ENCODE peak calls at places on chromosomes 13 and 19, in nine cellular contexts. One of them, this sample, is unnamed.

GRCh38 chr13:104289400-104289799 is 1223.2 kb upstream of the SLC10A2 start:
- DNase-seq in effector CD4-positive, alpha-beta T cell: no peak
- DNase-seq in OCI-LY7: no peak
- DNase-seq in left colon: no peak
- DNase-seq in omental fat pad: no peak
- DNase-seq in central memory CD4-positive, alpha-beta T cell: no peak
- DNase-seq in Calu3: no peak
- DNase-seq in A172: no peak
- DNase-seq in psoas muscle: no peak
- DNase-seq in this sample: no peak

GRCh38 chr13:20294497-20294896 is 62.4 kb upstream of the GJB6 start:
- DNase-seq in effector CD4-positive, alpha-beta T cell: no peak
- DNase-seq in OCI-LY7: no peak
- DNase-seq in left colon: no peak
- DNase-seq in omental fat pad: no peak
- DNase-seq in central memory CD4-positive, alpha-beta T cell: no peak
- DNase-seq in Calu3: no peak
- DNase-seq in A172: no peak
- DNase-seq in psoas muscle: no peak
- DNase-seq in this sample: no peak

GRCh38 chr19:1171755-1172352 is 2.2 kb downstream of the SBNO2 start:
- DNase-seq in effector CD4-positive, alpha-beta T cell: no peak
- DNase-seq in OCI-LY7: no peak
- DNase-seq in left colon: no peak
- DNase-seq in omental fat pad: no peak
- DNase-seq in central memory CD4-positive, alpha-beta T cell: no peak
- DNase-seq in Calu3: no peak
- DNase-seq in A172: no peak
- DNase-seq in psoas muscle: peak
- DNase-seq in this sample: no peak

GRCh38 chr13:76837811-76838210 is 48.4 kb downstream of the KCTD12 start:
- DNase-seq in effector CD4-positive, alpha-beta T cell: no peak
- DNase-seq in OCI-LY7: no peak
- DNase-seq in left colon: no peak
- DNase-seq in omental fat pad: no peak
- DNase-seq in central memory CD4-positive, alpha-beta T cell: no peak
- DNase-seq in Calu3: no peak
- DNase-seq in A172: no peak
- DNase-seq in psoas muscle: no peak
- DNase-seq in this sample: no peak

GRCh38 chr13:97275775-97276501 is 53.8 kb downstream of the MBNL2 start:
- DNase-seq in effector CD4-positive, alpha-beta T cell: no peak
- DNase-seq in OCI-LY7: no peak
- DNase-seq in left colon: no peak
- DNase-seq in omental fat pad: no peak
- DNase-seq in central memory CD4-positive, alpha-beta T cell: no peak
- DNase-seq in Calu3: no peak
- DNase-seq in A172: no peak
- DNase-seq in psoas muscle: no peak
- DNase-seq in this sample: no peak

GRCh38 chr19:14440049-14440448 is 6.9 kb downstream of the PKN1 start:
- DNase-seq in effector CD4-positive, alpha-beta T cell: peak
- DNase-seq in OCI-LY7: peak
- DNase-seq in left colon: peak
- DNase-seq in omental fat pad: no peak
- DNase-seq in central memory CD4-positive, alpha-beta T cell: peak
- DNase-seq in Calu3: no peak
- DNase-seq in A172: no peak
- DNase-seq in psoas muscle: peak
- DNase-seq in this sample: no peak

GRCh38 chr13:33119886-33120543 is 103.8 kb downstream of the KL start:
- DNase-seq in effector CD4-positive, alpha-beta T cell: no peak
- DNase-seq in OCI-LY7: no peak
- DNase-seq in left colon: no peak
- DNase-seq in omental fat pad: no peak
- DNase-seq in central memory CD4-positive, alpha-beta T cell: no peak
- DNase-seq in Calu3: no peak
- DNase-seq in A172: no peak
- DNase-seq in psoas muscle: no peak
- DNase-seq in this sample: peak

GRCh38 chr19:21568816-21569496 is 63.6 kb downstream of the ZNF429 start:
- DNase-seq in effector CD4-positive, alpha-beta T cell: peak
- DNase-seq in OCI-LY7: no peak
- DNase-seq in left colon: peak
- DNase-seq in omental fat pad: peak
- DNase-seq in central memory CD4-positive, alpha-beta T cell: peak
- DNase-seq in Calu3: no peak
- DNase-seq in A172: no peak
- DNase-seq in psoas muscle: peak
- DNase-seq in this sample: peak

GRCh38 chr13:113653264-113654174 is 4.5 kb downstream of the ATP4B start:
- DNase-seq in effector CD4-positive, alpha-beta T cell: no peak
- DNase-seq in OCI-LY7: no peak
- DNase-seq in left colon: peak
- DNase-seq in omental fat pad: no peak
- DNase-seq in central memory CD4-positive, alpha-beta T cell: no peak
- DNase-seq in Calu3: no peak
- DNase-seq in A172: peak
- DNase-seq in psoas muscle: peak
- DNase-seq in this sample: no peak

GRCh38 chr19:47111081-47111589 is 2.4 kb downstream of the ZC3H4 start:
- DNase-seq in effector CD4-positive, alpha-beta T cell: peak
- DNase-seq in OCI-LY7: peak
- DNase-seq in left colon: peak
- DNase-seq in omental fat pad: no peak
- DNase-seq in central memory CD4-positive, alpha-beta T cell: peak
- DNase-seq in Calu3: no peak
- DNase-seq in A172: no peak
- DNase-seq in psoas muscle: peak
- DNase-seq in this sample: no peak

GRCh38 chr19:51250786-51251452 is at the start of gene SIGLECL1:
- DNase-seq in effector CD4-positive, alpha-beta T cell: no peak
- DNase-seq in OCI-LY7: no peak
- DNase-seq in left colon: no peak
- DNase-seq in omental fat pad: no peak
- DNase-seq in central memory CD4-positive, alpha-beta T cell: no peak
- DNase-seq in Calu3: no peak
- DNase-seq in A172: no peak
- DNase-seq in psoas muscle: no peak
- DNase-seq in this sample: no peak

GRCh38 chr19:41019346-41019745 is 28.3 kb downstream of the CYP2B6 start:
- DNase-seq in effector CD4-positive, alpha-beta T cell: no peak
- DNase-seq in OCI-LY7: no peak
- DNase-seq in left colon: no peak
- DNase-seq in omental fat pad: no peak
- DNase-seq in central memory CD4-positive, alpha-beta T cell: no peak
- DNase-seq in Calu3: no peak
- DNase-seq in A172: no peak
- DNase-seq in psoas muscle: no peak
- DNase-seq in this sample: no peak

GRCh38 chr19:47518139-47518538 is 3.3 kb upstream of the NAPA start:
- DNase-seq in effector CD4-positive, alpha-beta T cell: no peak
- DNase-seq in OCI-LY7: peak
- DNase-seq in left colon: no peak
- DNase-seq in omental fat pad: no peak
- DNase-seq in central memory CD4-positive, alpha-beta T cell: no peak
- DNase-seq in Calu3: no peak
- DNase-seq in A172: no peak
- DNase-seq in psoas muscle: peak
- DNase-seq in this sample: no peak

GRCh38 chr19:8576273-8576993 is 809 bp downstream of the MYO1F start:
- DNase-seq in effector CD4-positive, alpha-beta T cell: no peak
- DNase-seq in OCI-LY7: no peak
- DNase-seq in left colon: peak
- DNase-seq in omental fat pad: no peak
- DNase-seq in central memory CD4-positive, alpha-beta T cell: no peak
- DNase-seq in Calu3: no peak
- DNase-seq in A172: no peak
- DNase-seq in psoas muscle: no peak
- DNase-seq in this sample: no peak

GRCh38 chr13:110696776-110697175 is 9.1 kb downstream of the CARS2 start:
- DNase-seq in effector CD4-positive, alpha-beta T cell: no peak
- DNase-seq in OCI-LY7: no peak
- DNase-seq in left colon: no peak
- DNase-seq in omental fat pad: no peak
- DNase-seq in central memory CD4-positive, alpha-beta T cell: no peak
- DNase-seq in Calu3: no peak
- DNase-seq in A172: no peak
- DNase-seq in psoas muscle: no peak
- DNase-seq in this sample: no peak

GRCh38 chr13:64272681-64273080 is 2857.0 kb upstream of the PCDH20 start:
- DNase-seq in effector CD4-positive, alpha-beta T cell: no peak
- DNase-seq in OCI-LY7: no peak
- DNase-seq in left colon: no peak
- DNase-seq in omental fat pad: no peak
- DNase-seq in central memory CD4-positive, alpha-beta T cell: no peak
- DNase-seq in Calu3: no peak
- DNase-seq in A172: no peak
- DNase-seq in psoas muscle: no peak
- DNase-seq in this sample: no peak

GRCh38 chr19:12698138-12698537 is 1.7 kb upstream of the FBXW9 start:
- DNase-seq in effector CD4-positive, alpha-beta T cell: no peak
- DNase-seq in OCI-LY7: no peak
- DNase-seq in left colon: no peak
- DNase-seq in omental fat pad: no peak
- DNase-seq in central memory CD4-positive, alpha-beta T cell: no peak
- DNase-seq in Calu3: no peak
- DNase-seq in A172: no peak
- DNase-seq in psoas muscle: no peak
- DNase-seq in this sample: no peak

GRCh38 chr13:73190477-73190876 is 131.7 kb downstream of the KLF5 start:
- DNase-seq in effector CD4-positive, alpha-beta T cell: no peak
- DNase-seq in OCI-LY7: no peak
- DNase-seq in left colon: no peak
- DNase-seq in omental fat pad: no peak
- DNase-seq in central memory CD4-positive, alpha-beta T cell: no peak
- DNase-seq in Calu3: no peak
- DNase-seq in A172: no peak
- DNase-seq in psoas muscle: no peak
- DNase-seq in this sample: no peak

GRCh38 chr19:16930753-16931152 is 42.0 kb downstream of the F2RL3 start:
- DNase-seq in effector CD4-positive, alpha-beta T cell: no peak
- DNase-seq in OCI-LY7: no peak
- DNase-seq in left colon: no peak
- DNase-seq in omental fat pad: no peak
- DNase-seq in central memory CD4-positive, alpha-beta T cell: no peak
- DNase-seq in Calu3: no peak
- DNase-seq in A172: no peak
- DNase-seq in psoas muscle: no peak
- DNase-seq in this sample: no peak

GRCh38 chr13:36344886-36345437 is 1.2 kb downstream of the SPART start:
- DNase-seq in effector CD4-positive, alpha-beta T cell: no peak
- DNase-seq in OCI-LY7: no peak
- DNase-seq in left colon: no peak
- DNase-seq in omental fat pad: no peak
- DNase-seq in central memory CD4-positive, alpha-beta T cell: peak
- DNase-seq in Calu3: no peak
- DNase-seq in A172: peak
- DNase-seq in psoas muscle: no peak
- DNase-seq in this sample: no peak

GRCh38 chr19:21588202-21588601 is 82.8 kb downstream of the ZNF429 start:
- DNase-seq in effector CD4-positive, alpha-beta T cell: no peak
- DNase-seq in OCI-LY7: no peak
- DNase-seq in left colon: no peak
- DNase-seq in omental fat pad: no peak
- DNase-seq in central memory CD4-positive, alpha-beta T cell: no peak
- DNase-seq in Calu3: no peak
- DNase-seq in A172: no peak
- DNase-seq in psoas muscle: no peak
- DNase-seq in this sample: no peak

GRCh38 chr13:111241006-111241755 is 79.3 kb upstream of the TEX29 start:
- DNase-seq in effector CD4-positive, alpha-beta T cell: no peak
- DNase-seq in OCI-LY7: no peak
- DNase-seq in left colon: no peak
- DNase-seq in omental fat pad: no peak
- DNase-seq in central memory CD4-positive, alpha-beta T cell: no peak
- DNase-seq in Calu3: no peak
- DNase-seq in A172: no peak
- DNase-seq in psoas muscle: no peak
- DNase-seq in this sample: no peak

GRCh38 chr13:99028890-99029289 is 51.0 kb upstream of the DOCK9 start:
- DNase-seq in effector CD4-positive, alpha-beta T cell: peak
- DNase-seq in OCI-LY7: peak
- DNase-seq in left colon: peak
- DNase-seq in omental fat pad: no peak
- DNase-seq in central memory CD4-positive, alpha-beta T cell: peak
- DNase-seq in Calu3: no peak
- DNase-seq in A172: peak
- DNase-seq in psoas muscle: no peak
- DNase-seq in this sample: no peak

GRCh38 chr19:48913114-48913513 is 13.0 kb downstream of the NUCB1 start:
- DNase-seq in effector CD4-positive, alpha-beta T cell: peak
- DNase-seq in OCI-LY7: peak
- DNase-seq in left colon: no peak
- DNase-seq in omental fat pad: no peak
- DNase-seq in central memory CD4-positive, alpha-beta T cell: peak
- DNase-seq in Calu3: no peak
- DNase-seq in A172: no peak
- DNase-seq in psoas muscle: no peak
- DNase-seq in this sample: no peak

GRCh38 chr13:113857531-113858195 is 6.2 kb downstream of the GAS6 start:
- DNase-seq in effector CD4-positive, alpha-beta T cell: no peak
- DNase-seq in OCI-LY7: no peak
- DNase-seq in left colon: no peak
- DNase-seq in omental fat pad: no peak
- DNase-seq in central memory CD4-positive, alpha-beta T cell: no peak
- DNase-seq in Calu3: no peak
- DNase-seq in A172: no peak
- DNase-seq in psoas muscle: no peak
- DNase-seq in this sample: no peak

GRCh38 chr19:3234800-3235199 is 10.3 kb downstream of the CELF5 start:
- DNase-seq in effector CD4-positive, alpha-beta T cell: no peak
- DNase-seq in OCI-LY7: no peak
- DNase-seq in left colon: no peak
- DNase-seq in omental fat pad: no peak
- DNase-seq in central memory CD4-positive, alpha-beta T cell: no peak
- DNase-seq in Calu3: peak
- DNase-seq in A172: no peak
- DNase-seq in psoas muscle: no peak
- DNase-seq in this sample: no peak

GRCh38 chr13:93230466-93230865 is 3.9 kb downstream of the GPC6 start:
- DNase-seq in effector CD4-positive, alpha-beta T cell: no peak
- DNase-seq in OCI-LY7: no peak
- DNase-seq in left colon: no peak
- DNase-seq in omental fat pad: no peak
- DNase-seq in central memory CD4-positive, alpha-beta T cell: no peak
- DNase-seq in Calu3: no peak
- DNase-seq in A172: peak
- DNase-seq in psoas muscle: no peak
- DNase-seq in this sample: no peak

GRCh38 chr19:16202320-16203255 is 4.9 kb downstream of the AP1M1 start:
- DNase-seq in effector CD4-positive, alpha-beta T cell: no peak
- DNase-seq in OCI-LY7: no peak
- DNase-seq in left colon: peak
- DNase-seq in omental fat pad: no peak
- DNase-seq in central memory CD4-positive, alpha-beta T cell: no peak
- DNase-seq in Calu3: no peak
- DNase-seq in A172: no peak
- DNase-seq in psoas muscle: no peak
- DNase-seq in this sample: no peak

GRCh38 chr19:45110811-45111210 is 17.8 kb downstream of the PPP1R37 start:
- DNase-seq in effector CD4-positive, alpha-beta T cell: no peak
- DNase-seq in OCI-LY7: no peak
- DNase-seq in left colon: no peak
- DNase-seq in omental fat pad: no peak
- DNase-seq in central memory CD4-positive, alpha-beta T cell: no peak
- DNase-seq in Calu3: no peak
- DNase-seq in A172: no peak
- DNase-seq in psoas muscle: no peak
- DNase-seq in this sample: no peak

GRCh38 chr13:96417956-96418355 is 328.0 kb downstream of the HS6ST3 start:
- DNase-seq in effector CD4-positive, alpha-beta T cell: no peak
- DNase-seq in OCI-LY7: no peak
- DNase-seq in left colon: no peak
- DNase-seq in omental fat pad: no peak
- DNase-seq in central memory CD4-positive, alpha-beta T cell: no peak
- DNase-seq in Calu3: no peak
- DNase-seq in A172: no peak
- DNase-seq in psoas muscle: no peak
- DNase-seq in this sample: no peak

GRCh38 chr19:16566161-16566560 is 6.1 kb downstream of the SLC35E1 start:
- DNase-seq in effector CD4-positive, alpha-beta T cell: peak
- DNase-seq in OCI-LY7: no peak
- DNase-seq in left colon: peak
- DNase-seq in omental fat pad: no peak
- DNase-seq in central memory CD4-positive, alpha-beta T cell: peak
- DNase-seq in Calu3: no peak
- DNase-seq in A172: no peak
- DNase-seq in psoas muscle: no peak
- DNase-seq in this sample: no peak